ENCODE peak calls at places on chromosomes 3 and 15, in five cellular contexts. L is NCI-H2081 treated with DMSO at 0.1 percent for 48 hours, M is NCI-H187 treated with DMSO at 0.1 percent for 48 hours, V is psoas muscle, N is Right ventricle myocardium superior. H is an unnamed sample.
A peak's percentile ranks its signal among the peaks of the same experiment; 100 is the strongest.

GRCh38 chr15:48076454-48076853 is 44.3 kb upstream of the SLC24A5 start:
- DNase-seq in L (no peak), M (no peak), V (no peak), N (no peak), H (no peak)

GRCh38 chr3:52742418-52743041 is 28.2 kb downstream of the NEK4 start:
- DNase-seq in L (no peak), M (no peak), V (no peak), N (no peak), H (peak; percentile 19)

GRCh38 chr15:67822537-67823370 is 2.6 kb upstream of the SKOR1 start:
- DNase-seq in L (no peak), M (no peak), V (peak; percentile 53), N (no peak), H (no peak)

GRCh38 chr3:161409858-161410257 is 38.5 kb upstream of the SPTSSB start:
- DNase-seq in L (no peak), M (no peak), V (no peak), N (no peak), H (no peak)

GRCh38 chr15:58934114-58934447 is 602 bp upstream of the SLTM start:
- DNase-seq in L (no peak), M (no peak), V (no peak), N (no peak), H (no peak)

GRCh38 chr3:147361671-147362420 is 44.5 kb downstream of the ZIC4 start:
- DNase-seq in L (no peak), M (no peak), V (peak; percentile 70), N (no peak), H (no peak)

GRCh38 chr3:27758083-27758482 is 36.0 kb upstream of the EOMES start:
- DNase-seq in L (no peak), M (no peak), V (no peak), N (no peak), H (no peak)

GRCh38 chr3:106945435-106945834 is 431.8 kb upstream of the CCDC54 start:
- DNase-seq in L (peak; percentile 23), M (no peak), V (no peak), N (no peak), H (no peak)

GRCh38 chr3:129555176-129555575 is 12.2 kb downstream of the H1-8 start:
- DNase-seq in L (no peak), M (no peak), V (peak; percentile 33), N (no peak), H (no peak)

GRCh38 chr3:146125946-146126345 is 35.0 kb downstream of the PLOD2 start:
- DNase-seq in L (no peak), M (no peak), V (no peak), N (no peak), H (no peak)

GRCh38 chr3:81920805-81921204 is 159.4 kb upstream of the GBE1 start:
- DNase-seq in L (no peak), M (no peak), V (no peak), N (no peak), H (no peak)

GRCh38 chr3:143307613-143308183 is 188.1 kb downstream of the CHST2 start:
- DNase-seq in L (no peak), M (no peak), V (no peak), N (no peak), H (no peak)

GRCh38 chr3:19931180-19931692 is 2.8 kb downstream of the EFHB start:
- DNase-seq in L (no peak), M (no peak), V (no peak), N (no peak), H (peak; percentile 54)

GRCh38 chr15:75306188-75306587 is 23.6 kb downstream of the GOLGA6D start:
- DNase-seq in L (no peak), M (no peak), V (no peak), N (no peak), H (no peak)

GRCh38 chr15:23857028-23857641 is 170.0 kb upstream of the NDN start:
- DNase-seq in L (no peak), M (no peak), V (no peak), N (no peak), H (peak; percentile 56)

GRCh38 chr15:88657326-88658069 is 18.7 kb downstream of the ISG20 start:
- DNase-seq in L (no peak), M (no peak), V (no peak), N (no peak), H (peak; percentile 67)

GRCh38 chr3:94647131-94647530 is 584.3 kb downstream of the NSUN3 start:
- DNase-seq in L (no peak), M (no peak), V (no peak), N (no peak), H (no peak)

GRCh38 chr3:11846281-11847034 is at the start of gene TAMM41:
- DNase-seq in L (peak; percentile 58), M (no peak), V (peak; percentile 95), N (peak; percentile 96), H (peak; percentile 98)

GRCh38 chr3:183844606-183845005 is 19.2 kb upstream of the MAP6D1 start:
- DNase-seq in L (no peak), M (no peak), V (no peak), N (no peak), H (no peak)

GRCh38 chr3:64082917-64083587 is 59.8 kb upstream of the PSMD6 start:
- DNase-seq in L (no peak), M (no peak), V (no peak), N (no peak), H (no peak)